ENCODE peak calls at places on chromosomes 12 and 14, in nine cellular contexts. Y is Right ventricle myocardium superior; U is NCI-H2107; C is omental fat pad; H is NK-92 treated with Interleukin-12 subunit alpha and Interleukin-12 subunit beta, amount 100 ng/mL, for 24 hours; J is activated CD4-positive, alpha-beta T cell treated with anti-CD3 and anti-CD28 coated beads, Interleukin-2, amount 10 ng/mL, durations not matched to agents 7 days and 5 days; K is CD4-positive, alpha-beta memory T cell; O is HT1080; Z is left cardiac atrium. Q is an unnamed sample.

GRCh38 chr14:74425525-74426201 is 347 bp downstream of the SYNDIG1L start:
- DNase-seq in H (no peak), C (no peak), J (peak), O (no peak), K (peak), Z (peak), U (no peak), Y (peak), Q (no peak)

GRCh38 chr12:19869413-19869812 is 430.1 kb downstream of the AEBP2 start:
- DNase-seq in C (no peak), J (no peak), H (no peak), Y (no peak), U (no peak), K (no peak), O (no peak), Z (no peak), Q (no peak)

GRCh38 chr14:65281991-65282908 is 130.3 kb upstream of the FUT8 start:
- DNase-seq in K (peak), J (peak), H (no peak), O (peak), U (no peak), Y (no peak), C (no peak), Z (no peak), Q (no peak)

GRCh38 chr14:96626121-96626768 is 124.1 kb downstream of the PAPOLA start:
- DNase-seq in Z (no peak), U (no peak), H (no peak), J (peak), Y (no peak), C (no peak), O (no peak), K (no peak), Q (peak)

GRCh38 chr12:3473171-3473570 is 17.8 kb upstream of the PRMT8 start:
- DNase-seq in H (no peak), O (no peak), K (no peak), Y (no peak), U (no peak), C (no peak), Z (no peak), J (no peak), Q (no peak)

GRCh38 chr12:110466791-110467190 is 1.3 kb downstream of the GPN3 start:
- DNase-seq in U (no peak), Y (no peak), C (no peak), H (no peak), K (no peak), Z (no peak), J (no peak), O (no peak), Q (no peak)

GRCh38 chr14:76498536-76498935 is 122.6 kb downstream of the ESRRB start:
- DNase-seq in J (no peak), H (no peak), Z (no peak), K (no peak), U (no peak), O (no peak), C (no peak), Y (no peak), Q (no peak)

GRCh38 chr12:53064613-53065415 is 14.4 kb downstream of the SPRYD3 start:
- DNase-seq in U (no peak), K (no peak), Z (no peak), J (no peak), C (no peak), H (no peak), Y (no peak), O (no peak), Q (no peak)

GRCh38 chr12:109385339-109386078 is 37.8 kb downstream of the MYO1H start:
- DNase-seq in H (no peak), O (peak), Y (no peak), U (no peak), J (peak), C (no peak), Z (peak), K (peak), Q (peak)

GRCh38 chr12:12791756-12792346 is 6.4 kb downstream of the APOLD1 start:
- DNase-seq in U (no peak), J (no peak), O (no peak), Z (no peak), H (no peak), Y (no peak), K (no peak), C (no peak), Q (no peak)

GRCh38 chr12:123391546-123392343 is 7.8 kb downstream of the KMT5A start:
- DNase-seq in Y (no peak), C (no peak), O (no peak), Z (no peak), J (no peak), K (no peak), U (no peak), H (no peak), Q (no peak)

GRCh38 chr12:6554168-6554989 is 1.5 kb downstream of the IFFO1 start:
- DNase-seq in O (peak), Z (peak), C (peak), J (peak), U (peak), H (peak), Y (peak), K (peak), Q (peak)

Q was measured in ureter.